ENCODE peak calls at places on chromosomes 11 and 22, in four cellular contexts. I is IMR-90, N is AG09309, D is brain microvascular endothelial cell. Z is an unnamed sample.

GRCh38 chr11:44309483-44310197 is at the start of gene ALX4:
- DNase-seq in I (no peak), N (no peak), D (no peak), Z (no peak)

GRCh38 chr11:128779036-128779435 is 85.2 kb downstream of the FLI1 start:
- DNase-seq in D (peak), I (peak), N (peak), Z (no peak)

GRCh38 chr11:116986521-116987105 is 111.6 kb downstream of the SIK3 start:
- DNase-seq in D (peak), N (peak), I (peak), Z (peak)

GRCh38 chr22:37604875-37605274 is 3.8 kb upstream of the GGA1 start:
- DNase-seq in D (no peak), I (no peak), N (no peak), Z (no peak)

GRCh38 chr11:19323502-19323901 is 82.8 kb upstream of the E2F8 start:
- DNase-seq in I (no peak), D (no peak), N (no peak), Z (no peak)

GRCh38 chr22:34430386-34430785 is 510.1 kb upstream of the LARGE1 start:
- DNase-seq in I (no peak), D (no peak), N (no peak), Z (no peak)

GRCh38 chr11:28559497-28559896 is 451.3 kb downstream of the METTL15 start:
- DNase-seq in I (peak), N (no peak), D (peak), Z (peak)

GRCh38 chr11:63917685-63918523 is 940 bp upstream of the RCOR2 start:
- DNase-seq in D (no peak), I (no peak), N (no peak), Z (no peak)

GRCh38 chr22:50157976-50158375 is 12.6 kb upstream of the PANX2 start:
- DNase-seq in I (no peak), D (no peak), N (no peak), Z (no peak)

DNA sequence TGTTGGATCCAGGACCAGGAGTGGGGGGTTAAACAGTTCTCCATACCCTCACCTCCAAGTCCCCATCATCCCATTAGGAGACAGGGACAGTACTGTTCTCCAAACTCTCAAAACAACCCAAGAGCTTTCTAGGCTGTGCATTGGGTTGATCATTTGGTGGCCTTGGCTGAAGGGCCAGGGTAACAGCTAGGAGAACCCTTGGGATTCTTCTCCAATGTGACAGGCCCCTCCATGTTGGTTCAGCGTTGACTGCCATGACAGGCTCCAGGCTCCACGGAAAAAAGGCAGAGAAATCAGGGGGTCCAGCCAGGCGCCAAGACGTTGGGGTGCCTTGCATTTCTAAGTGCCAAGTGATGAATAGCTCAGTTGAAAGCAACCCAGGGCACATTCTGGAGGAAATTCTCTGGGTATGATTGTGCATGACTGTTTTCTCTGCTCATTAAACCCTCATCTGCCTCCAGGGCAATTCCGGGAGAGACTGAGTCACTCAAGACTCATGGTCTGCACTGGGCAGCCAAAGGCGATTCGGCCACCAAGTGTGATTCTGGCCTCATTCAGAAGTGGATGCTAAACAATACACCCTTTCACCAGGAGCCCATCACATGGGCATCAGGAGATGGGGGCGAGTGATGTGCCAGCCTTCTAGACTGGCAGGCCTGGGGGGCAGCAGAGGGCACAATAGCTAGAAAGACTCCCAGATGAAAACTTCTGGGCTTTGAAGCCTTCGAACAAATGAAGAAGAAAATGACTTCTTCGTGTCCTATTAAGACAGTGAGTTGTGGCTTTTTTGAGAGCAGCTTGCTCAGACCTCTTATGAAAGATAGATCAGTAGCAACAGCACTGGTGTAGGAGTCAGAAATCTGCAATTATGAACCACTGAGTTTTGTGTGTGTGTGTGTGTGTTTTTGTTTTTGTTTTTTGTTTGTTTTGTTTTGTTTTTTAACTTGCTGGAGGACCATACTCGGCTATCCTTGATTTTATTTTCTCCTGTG is 27.7 kb downstream of the CD44 start:
- DNase-seq in I (peak), D (peak), N (peak), Z (peak)
- TF ChIP-seq CTCF in I (no peak), D (no peak), N (no peak), Z (no peak)

GRCh38 chr22:36540867-36541642 is 12.1 kb upstream of the EIF3D start:
- DNase-seq in D (no peak), N (no peak), I (no peak), Z (peak)
- H3K4me3 ChIP-seq in D (no peak), N (no peak), I (no peak), Z (no peak)

DNA sequence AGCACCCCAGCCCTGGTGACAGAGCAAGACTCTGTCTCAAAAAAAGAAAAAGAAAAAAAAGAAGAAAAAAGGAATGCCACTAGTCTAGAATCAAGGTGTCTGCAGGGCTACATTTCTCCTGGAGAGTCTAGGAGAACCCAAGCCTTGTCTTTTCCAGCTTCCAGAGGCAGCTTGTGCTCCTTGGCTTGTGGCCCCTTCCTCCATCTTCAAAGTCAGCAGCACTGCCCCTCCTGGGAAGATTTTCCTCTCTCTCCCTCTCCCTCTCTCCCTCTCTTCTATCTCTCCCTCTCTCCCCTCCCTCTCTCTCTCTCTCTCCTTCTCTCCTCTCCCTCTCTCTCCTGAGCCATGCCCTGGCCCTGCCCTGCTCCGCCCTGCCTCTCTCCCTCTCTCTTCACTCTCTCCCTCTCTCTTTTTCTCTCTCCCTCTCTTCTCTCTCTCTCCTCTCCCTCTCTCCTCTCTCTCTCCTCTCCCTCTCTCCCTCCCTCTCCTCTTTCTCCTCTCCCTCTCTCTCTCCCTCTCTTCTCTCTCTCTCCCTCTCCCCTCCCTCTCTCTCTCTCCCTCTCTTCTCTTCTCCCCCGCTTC is 97.7 kb upstream of the FGF3 start:
- DNase-seq in I (no peak), D (no peak), N (no peak), Z (no peak)
- TF ChIP-seq CTCF in I (no peak), D (no peak), N (no peak), Z (no peak)

GRCh38 chr22:40348025-40348658 is 1.8 kb downstream of the ADSL start:
- DNase-seq in D (peak), N (no peak), I (peak), Z (no peak)
- H3K4me3 ChIP-seq in D (peak), N (no peak), I (no peak), Z (no peak)

DNA sequence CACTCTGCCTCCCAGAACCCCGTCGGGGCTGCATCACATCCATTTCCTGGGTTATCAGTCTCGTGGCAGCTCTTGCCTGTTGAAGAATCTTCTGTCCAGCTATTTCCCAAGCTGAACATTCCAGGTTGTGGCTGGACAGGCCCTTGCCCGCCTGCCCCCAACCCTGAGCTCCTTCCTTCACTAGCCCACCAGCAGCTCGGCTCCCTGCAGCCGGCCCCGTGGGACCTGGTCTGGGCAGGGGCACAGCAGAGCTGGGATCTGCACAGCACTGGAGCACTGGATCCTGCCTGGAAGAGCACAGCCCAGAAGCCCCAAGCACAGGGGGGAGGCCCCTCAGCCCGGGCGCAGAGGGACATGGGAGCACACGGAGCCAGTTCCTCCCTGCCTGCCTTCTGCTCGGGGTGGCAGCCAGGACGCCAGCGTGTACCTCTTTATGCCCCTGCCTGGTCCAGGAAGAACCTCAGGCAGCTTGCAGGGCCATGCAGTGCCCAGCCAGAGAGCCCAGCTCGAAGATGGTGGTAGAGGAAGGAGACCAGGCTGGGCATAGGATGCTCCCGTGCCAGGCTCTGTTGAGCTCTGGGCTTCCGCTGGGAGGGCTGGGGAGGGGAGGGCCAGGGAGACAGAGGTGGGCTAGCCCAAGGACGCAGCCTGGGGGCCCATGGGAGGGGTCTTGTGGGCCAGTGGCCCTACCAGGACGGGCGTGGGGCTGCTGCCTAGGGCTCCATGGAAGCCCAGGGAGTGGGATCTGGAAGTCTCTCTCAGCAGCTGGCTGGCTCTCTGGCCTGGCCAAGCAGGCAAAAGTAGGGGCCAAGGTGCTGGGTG is 16.6 kb upstream of the GNB1L start:
- DNase-seq in N (no peak), I (no peak), D (no peak), Z (no peak)
- TF ChIP-seq CTCF in N (no peak), I (no peak), D (no peak), Z (no peak)

GRCh38 chr11:110908401-110909106 is 196.3 kb upstream of the ARHGAP20 start:
- DNase-seq in N (peak), I (peak), D (peak), Z (peak)
- H3K4me3 ChIP-seq in N (no peak), I (no peak), D (no peak), Z (no peak)

GRCh38 chr11:8055111-8055835 is 25.7 kb upstream of the TUB start:
- DNase-seq in D (no peak), I (no peak), N (no peak), Z (no peak)
- TF ChIP-seq CTCF in D (peak), I (peak), N (peak), Z (no peak)

Z was measured in astrocyte of the cerebellum.